ENCODE peak calls at places on chromosomes 2 and 18, in four cellular contexts. C, R, G and V are unnamed samples.

GRCh38 chr2:66901344-66901743 is 466.4 kb downstream of the MEIS1 start:
- DNase-seq in R (no peak), G (no peak), C (no peak), V (no peak)

GRCh38 chr2:67272195-67272594 is 124.9 kb upstream of the ETAA1 start:
- DNase-seq in R (peak; percentile 66), G (no peak), C (no peak), V (no peak)

GRCh38 chr2:67437132-67437531 is 40.0 kb downstream of the ETAA1 start:
- DNase-seq in R (peak; percentile 12), C (no peak), G (no peak), V (no peak)

GRCh38 chr18:51082571-51083264 is 52.7 kb downstream of the SMAD4 start:
- DNase-seq in G (peak; percentile 8), C (no peak), R (peak; percentile 10), V (peak; percentile 24)

GRCh38 chr2:85445316-85446295 is 27.1 kb downstream of the SH2D6 start:
- DNase-seq in G (peak; percentile 85), R (peak; percentile 84), C (peak; percentile 72), V (no peak)

GRCh38 chr18:44796505-44797198 is 116.0 kb downstream of the SETBP1 start:
- DNase-seq in C (no peak), R (no peak), G (no peak), V (no peak)

GRCh38 chr2:10412380-10412779 is 35.7 kb downstream of the ODC1 start:
- DNase-seq in R (peak; percentile 52), G (peak; percentile 54), C (no peak), V (no peak)

GRCh38 chr2:88283886-88284511 is 113.9 kb downstream of the THNSL2 start:
- DNase-seq in R (no peak), G (no peak), C (no peak), V (no peak)

GRCh38 chr2:197211881-197212342 is 98.7 kb downstream of the ANKRD44 start:
- DNase-seq in G (no peak), R (no peak), C (no peak), V (no peak)

GRCh38 chr2:156896294-156896693 is 361.2 kb upstream of the GALNT5 start:
- DNase-seq in R (peak; percentile 73), C (no peak), G (no peak), V (no peak)

GRCh38 chr2:226660524-226660923 is 139.1 kb downstream of the IRS1 start:
- DNase-seq in C (no peak), R (peak; percentile 85), G (peak; percentile 96), V (no peak)

GRCh38 chr18:22559414-22560282 is 141.9 kb upstream of the CTAGE1 start:
- DNase-seq in G (peak; percentile 85), C (peak; percentile 66), R (peak; percentile 59), V (no peak)

GRCh38 chr2:229376866-229377265 is 105.8 kb upstream of the PID1 start:
- DNase-seq in G (no peak), R (no peak), C (no peak), V (no peak)

GRCh38 chr2:71832844-71833243 is 314.8 kb downstream of the CYP26B1 start:
- DNase-seq in G (no peak), C (no peak), R (no peak), V (no peak)

GRCh38 chr2:119860924-119861323 is 101.2 kb downstream of the PTPN4 start:
- DNase-seq in C (no peak), G (no peak), R (no peak), V (no peak)

GRCh38 chr18:3457261-3457724 is 7.3 kb downstream of the TGIF1 start:
- DNase-seq in R (no peak), G (no peak), C (no peak), V (no peak)

GRCh38 chr2:8595821-8596600 is 85.8 kb upstream of the ID2 start:
- DNase-seq in R (no peak), G (no peak), C (peak; percentile 36), V (no peak)

GRCh38 chr2:218002792-218003191 is at the start of gene TNS1:
- DNase-seq in R (peak; percentile 65), C (no peak), G (peak; percentile 69), V (no peak)
- H3K27ac ChIP-seq in R (peak within 1 kb of the TSS; percentile 94), C (peak within 1 kb of the TSS; percentile 60), G (no peak within 1 kb of the TSS), V (no peak within 1 kb of the TSS)

GRCh38 chr2:190466819-190467444 is 58.8 kb downstream of the MFSD6 start:
- DNase-seq in C (no peak), R (peak; percentile 25), G (no peak), V (no peak)
- H3K27ac ChIP-seq in C (peak overlapping the region; percentile 88), R (peak overlapping the region; percentile 98), G (no peak overlapping the region), V (no peak overlapping the region)

DNA sequence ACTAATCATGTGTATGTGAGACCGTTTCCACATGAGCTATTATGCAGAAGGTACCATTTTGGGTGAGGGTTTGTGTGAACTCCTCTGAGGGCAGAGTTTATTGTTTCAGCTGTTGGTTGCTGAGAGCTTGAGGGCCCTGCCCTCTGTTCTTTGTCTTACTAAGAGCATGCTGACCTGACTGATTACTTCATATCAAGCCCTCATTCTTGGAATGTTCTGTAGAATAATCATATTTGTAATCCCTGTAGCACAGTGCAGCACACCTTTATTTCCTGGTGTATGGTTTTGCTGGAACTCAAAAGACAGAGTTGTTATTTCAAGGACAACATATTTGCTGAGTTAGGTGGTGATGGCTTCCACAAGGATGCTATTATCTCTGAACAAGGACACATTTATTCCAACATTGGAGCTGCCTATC is 118.5 kb downstream of the GALNT3 start:
- DNase-seq in G (no peak), R (no peak), C (no peak), V (no peak)
- H3K27ac ChIP-seq in G (no peak overlapping the region), R (no peak overlapping the region), C (no peak overlapping the region), V (no peak overlapping the region)

DNA sequence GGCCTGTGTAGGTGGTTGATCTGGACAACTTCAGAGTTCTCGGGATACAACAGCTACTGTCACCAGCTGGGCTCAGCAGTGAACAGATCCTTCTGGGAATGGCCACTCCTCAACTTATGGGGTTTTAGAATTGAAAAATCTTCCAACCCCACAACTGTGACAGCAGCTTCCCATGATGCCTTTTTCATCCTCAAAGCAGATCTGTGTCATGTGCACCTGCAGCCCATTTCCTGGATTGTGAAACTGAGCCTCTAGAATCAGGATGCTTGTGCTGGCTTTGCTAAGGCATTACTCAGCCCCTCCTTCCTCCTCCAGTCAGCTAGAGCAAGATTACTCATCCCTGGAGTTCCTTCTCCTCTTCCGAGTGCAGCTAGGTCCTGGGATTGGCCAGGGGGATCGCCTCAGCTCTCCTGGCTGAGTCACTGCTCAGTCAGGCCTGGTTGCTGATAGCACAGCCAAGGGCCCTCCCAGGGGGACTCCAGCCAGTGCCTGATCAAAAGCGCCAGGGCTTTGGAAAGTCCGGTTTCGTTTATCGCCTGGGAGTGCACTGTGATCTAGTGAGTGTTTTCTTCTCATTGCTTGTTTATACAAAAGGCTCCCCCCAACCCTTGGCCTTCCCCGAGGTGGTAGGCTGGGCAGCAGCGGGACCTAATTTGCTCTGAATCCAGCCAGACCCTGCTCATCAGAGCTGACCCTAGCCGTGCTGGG is 2.4 kb upstream of the LPIN1 start:
- DNase-seq in C (peak; percentile 97), R (peak; percentile 100), G (peak; percentile 100), V (peak; percentile 59)
- H3K27ac ChIP-seq in C (peak overlapping the region; percentile 67), R (peak overlapping the region; percentile 88), G (peak overlapping the region; percentile 71), V (peak overlapping the region; percentile 52)

DNA sequence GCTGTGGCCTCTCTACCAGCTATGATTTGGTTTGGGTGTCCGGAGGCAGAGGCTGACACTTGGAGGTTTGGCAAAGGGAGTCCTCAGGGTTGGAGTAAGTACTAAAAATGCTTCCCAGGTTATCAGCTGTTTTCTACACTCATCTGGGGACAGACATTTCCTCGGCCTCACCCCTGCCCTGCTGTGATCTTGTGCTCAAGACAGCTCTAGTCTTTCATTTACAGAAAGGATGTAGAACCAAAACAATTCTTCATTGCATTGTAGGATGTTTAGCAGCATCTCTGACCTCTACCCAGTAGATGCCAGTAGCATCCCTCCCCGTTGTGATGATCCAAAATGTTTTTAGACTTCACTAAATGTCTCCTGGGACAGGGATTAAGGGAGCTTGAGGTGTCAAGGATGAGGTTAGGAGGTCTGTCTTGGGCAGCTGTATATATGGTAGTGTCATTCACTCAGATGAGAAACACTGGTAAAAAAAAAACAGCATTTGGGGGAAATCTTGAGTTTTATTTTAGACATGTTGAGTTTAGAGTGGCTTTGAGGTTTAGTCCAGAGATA is 26.6 kb downstream of the CD28 start:
- DNase-seq in C (no peak), G (no peak), R (no peak), V (no peak)
- H3K27ac ChIP-seq in C (no peak overlapping the region), G (no peak overlapping the region), R (no peak overlapping the region), V (peak overlapping the region; percentile 69)

GRCh38 chr2:62722679-62723078 is 17.2 kb downstream of the EHBP1 start:
- DNase-seq in G (no peak), R (no peak), C (no peak), V (no peak)

GRCh38 chr2:62724886-62725711 is 19.6 kb downstream of the EHBP1 start:
- DNase-seq in R (no peak), G (no peak), C (no peak), V (peak; percentile 43)

GRCh38 chr2:62724106-62724505 is 18.6 kb downstream of the EHBP1 start:
- DNase-seq in C (no peak), G (peak; percentile 17), R (peak; percentile 22), V (no peak)

GRCh38 chr2:62725712-62726055 is 20.2 kb downstream of the EHBP1 start:
- DNase-seq in G (no peak), C (no peak), R (no peak), V (no peak)

GRCh38 chr2:62723253-62723652 is 17.7 kb downstream of the EHBP1 start:
- DNase-seq in R (no peak), G (no peak), C (no peak), V (no peak)
- H3K27ac ChIP-seq in R (no peak overlapping the region), G (no peak overlapping the region), C (no peak overlapping the region), V (no peak overlapping the region)

DNA sequence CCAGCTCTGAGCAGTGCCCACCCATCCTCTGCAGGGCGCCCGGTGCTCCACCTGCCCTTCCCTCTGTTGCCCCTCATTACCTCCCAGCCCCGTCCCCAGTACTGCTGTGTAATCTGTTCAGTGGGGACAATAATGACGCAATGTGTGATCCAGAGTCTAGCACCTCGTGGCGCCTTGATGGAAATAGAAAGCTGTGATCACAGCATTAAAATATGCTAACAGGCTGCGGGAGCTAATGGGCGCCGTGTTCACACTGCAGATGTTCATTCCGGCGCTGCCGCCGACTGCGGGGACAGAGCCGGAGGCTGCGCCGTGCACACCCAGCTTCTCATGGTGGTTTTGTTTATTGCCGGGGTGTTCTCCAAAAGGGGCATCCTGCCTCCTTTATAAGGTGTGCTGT is 235.2 kb downstream of the LDLRAD4 start:
- DNase-seq in R (no peak), G (no peak), C (no peak), V (no peak)
- H3K27ac ChIP-seq in R (no peak overlapping the region), G (no peak overlapping the region), C (no peak overlapping the region), V (no peak overlapping the region)

DNA sequence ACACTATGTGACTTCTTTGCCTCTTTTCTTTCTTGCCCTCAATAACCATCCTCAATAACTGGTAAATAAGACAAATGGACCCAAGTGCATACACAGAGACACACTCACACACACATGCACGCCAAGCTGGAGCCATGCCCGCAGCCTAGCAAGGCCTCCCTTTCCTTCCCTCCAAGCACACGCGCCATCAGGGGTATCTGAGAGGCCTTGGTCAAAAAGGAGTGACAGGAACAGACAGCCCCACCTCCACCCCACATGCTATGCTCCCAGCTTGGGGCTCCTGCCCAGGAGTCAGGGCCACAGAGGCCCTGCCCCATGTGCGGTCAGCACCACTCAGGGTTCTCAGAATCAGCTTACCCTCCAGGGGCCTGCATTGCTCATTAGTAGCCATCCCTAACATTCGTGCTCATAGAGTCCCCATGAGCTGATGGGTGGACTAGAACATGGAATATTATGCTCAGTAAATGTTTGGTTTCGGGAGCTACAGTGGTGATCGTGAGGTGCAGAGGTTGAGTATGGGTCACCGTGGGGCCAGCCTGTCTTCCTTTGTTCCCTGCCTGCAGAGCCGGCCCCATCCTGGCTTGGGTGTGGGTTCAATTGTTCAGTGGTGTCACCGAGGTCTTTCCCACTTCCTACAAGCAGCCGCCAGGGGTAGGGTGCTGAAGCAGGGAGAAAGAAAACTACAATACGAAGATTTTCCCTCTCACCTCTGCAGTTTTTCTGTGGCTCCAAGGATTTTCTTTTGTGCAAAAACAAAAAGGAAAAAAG is 158.2 kb upstream of the RAB12 start:
- DNase-seq in C (no peak), R (no peak), G (no peak), V (no peak)
- H3K27ac ChIP-seq in C (no peak overlapping the region), R (no peak overlapping the region), G (no peak overlapping the region), V (no peak overlapping the region)

GRCh38 chr2:40103163-40103562 is 324.1 kb upstream of the THUMPD2 start:
- DNase-seq in G (peak; percentile 80), R (peak; percentile 77), C (no peak), V (no peak)
- H3K27ac ChIP-seq in G (peak overlapping the region; percentile 49), R (peak overlapping the region; percentile 100), C (no peak overlapping the region), V (no peak overlapping the region)